ENCODE peak calls at places on chromosome 18, in seven cellular contexts. I is fibroblast of lung, P is heart right ventricle, Z is heart left ventricle, C is sigmoid colon, O is left ventricle myocardium inferior, V is endodermal cell. M is an unnamed sample. For H3K4me1, the result is how much of the 10 kb centered on the place peaks cover.

GRCh38 chr18:28087173-28087563 is 89.8 kb downstream of the CDH2 start:
- DNase-seq in I (peak), P (peak), Z (no peak), C (no peak), O (no peak), V (no peak), M (no peak)

GRCh38 chr18:67359868-67360838 is 156.4 kb downstream of the DSEL start:
- DNase-seq in I (peak), P (no peak), Z (peak), C (peak), O (no peak), V (no peak), M (peak)

GRCh38 chr18:22188551-22189267 is 19.3 kb downstream of the GATA6 start:
- DNase-seq in I (no peak), P (no peak), Z (no peak), C (no peak), O (peak), V (peak), M (no peak)

GRCh38 chr18:14075196-14075595 is 57.0 kb downstream of the ZNF519 start:
- DNase-seq in I (no peak), P (no peak), Z (no peak), C (no peak), O (no peak), V (no peak), M (no peak)

GRCh38 chr18:57015036-57015805 is 131.7 kb upstream of the BOD1L2 start:
- DNase-seq in I (no peak), P (no peak), Z (no peak), C (no peak), O (no peak), V (no peak), M (no peak)

GRCh38 chr18:12659904-12660605 is 2.1 kb upstream of the SPIRE1 start:
- DNase-seq in I (peak), P (no peak), Z (no peak), C (no peak), O (no peak), V (peak), M (peak)

GRCh38 chr18:75304678-75305557 is 94.3 kb downstream of the TSHZ1 start:
- DNase-seq in I (no peak), P (no peak), Z (no peak), C (no peak), O (no peak), V (no peak), M (no peak)

GRCh38 chr18:32086866-32087265 is 4.8 kb upstream of the RNF138 start:
- DNase-seq in I (peak), P (no peak), Z (no peak), C (no peak), O (no peak), V (no peak), M (no peak)

GRCh38 chr18:32548688-32549087 is 78.0 kb upstream of the GAREM1 start:
- DNase-seq in I (no peak), P (no peak), Z (no peak), C (no peak), O (no peak), V (peak), M (no peak)

GRCh38 chr18:47545613-47546012 is 294.2 kb upstream of the SKOR2 start:
- DNase-seq in I (no peak), P (no peak), Z (no peak), C (no peak), O (no peak), V (peak), M (no peak)
- H3K4me1 ChIP-seq in I (under half), P (under half), Z (under half), C (under half), O (under half), V (under half), M (under half)

GRCh38 chr18:45066868-45067267 is 386.2 kb downstream of the SETBP1 start:
- DNase-seq in I (peak), P (peak), Z (peak), C (no peak), O (peak), V (no peak), M (no peak)
- H3K27ac ChIP-seq in I (no peak), P (no peak), Z (no peak), C (peak), O (no peak), V (no peak), M (no peak)

GRCh38 chr18:69559604-69560003 is 158.9 kb downstream of the DOK6 start:
- DNase-seq in I (no peak), P (no peak), Z (no peak), C (no peak), O (no peak), V (no peak), M (no peak)
- H3K4me3 ChIP-seq in I (no peak), P (no peak), Z (no peak), C (no peak), O (no peak), V (no peak), M (no peak)

GRCh38 chr18:5998907-5999306 is 103.6 kb upstream of the TMEM200C start:
- DNase-seq in I (no peak), P (no peak), Z (no peak), C (no peak), O (no peak), V (peak), M (no peak)

GRCh38 chr18:5998166-5998881 is 103.0 kb upstream of the TMEM200C start:
- DNase-seq in I (no peak), P (no peak), Z (no peak), C (no peak), O (no peak), V (peak), M (no peak)

GRCh38 chr18:6004683-6005082 is 109.4 kb upstream of the TMEM200C start:
- DNase-seq in I (no peak), P (no peak), Z (no peak), C (no peak), O (no peak), V (no peak), M (no peak)

GRCh38 chr18:6004119-6004518 is 108.8 kb upstream of the TMEM200C start:
- DNase-seq in I (no peak), P (no peak), Z (no peak), C (no peak), O (no peak), V (no peak), M (no peak)

GRCh38 chr18:6001867-6002266 is 106.5 kb upstream of the TMEM200C start:
- DNase-seq in I (peak), P (no peak), Z (no peak), C (no peak), O (no peak), V (no peak), M (no peak)
- H3K4me1 ChIP-seq in I (under half), P (under half), Z (under half), C (under half), O (under half), V (under half), M (under half)